ENCODE peak calls at places on chromosomes 3 and 15, in four cellular contexts. One of them, this sample, is unnamed.

GRCh38 chr3:72245183-72245811 is 460.3 kb upstream of the PROK2 start:
- DNase-seq in iPS DF 6.9: no peak
- DNase-seq in WERI-Rb-1: no peak
- DNase-seq in dorsolateral prefrontal cortex: peak
- DNase-seq in this sample: no peak

GRCh38 chr3:10560060-10560861 is 54.9 kb upstream of the ATP2B2 start:
- DNase-seq in iPS DF 6.9: no peak
- DNase-seq in WERI-Rb-1: no peak
- DNase-seq in dorsolateral prefrontal cortex: no peak
- DNase-seq in this sample: no peak

GRCh38 chr3:172187511-172187910 is 148.1 kb downstream of the FNDC3B start:
- DNase-seq in iPS DF 6.9: no peak
- DNase-seq in WERI-Rb-1: no peak
- DNase-seq in dorsolateral prefrontal cortex: no peak
- DNase-seq in this sample: no peak

GRCh38 chr15:26129852-26130251 is 266.7 kb upstream of the ATP10A start:
- DNase-seq in iPS DF 6.9: peak
- DNase-seq in WERI-Rb-1: no peak
- DNase-seq in dorsolateral prefrontal cortex: no peak
- DNase-seq in this sample: no peak

GRCh38 chr3:70264122-70264780 is 48.2 kb downstream of the MDFIC2 start:
- DNase-seq in iPS DF 6.9: no peak
- DNase-seq in WERI-Rb-1: no peak
- DNase-seq in dorsolateral prefrontal cortex: no peak
- DNase-seq in this sample: no peak

GRCh38 chr3:4306860-4307259 is 3.7 kb downstream of the SETMAR start:
- DNase-seq in iPS DF 6.9: no peak
- DNase-seq in WERI-Rb-1: no peak
- DNase-seq in dorsolateral prefrontal cortex: no peak
- DNase-seq in this sample: no peak

GRCh38 chr3:27094721-27095120 is 274.5 kb downstream of the NEK10 start:
- DNase-seq in iPS DF 6.9: no peak
- DNase-seq in WERI-Rb-1: no peak
- DNase-seq in dorsolateral prefrontal cortex: no peak
- DNase-seq in this sample: no peak

GRCh38 chr3:197525706-197526105 is 30.1 kb downstream of the BDH1 start:
- DNase-seq in iPS DF 6.9: no peak
- DNase-seq in WERI-Rb-1: no peak
- DNase-seq in dorsolateral prefrontal cortex: no peak
- DNase-seq in this sample: no peak

GRCh38 chr3:188400494-188401243 is 246.7 kb downstream of the LPP start:
- DNase-seq in iPS DF 6.9: no peak
- DNase-seq in WERI-Rb-1: no peak
- DNase-seq in dorsolateral prefrontal cortex: no peak
- DNase-seq in this sample: no peak

GRCh38 chr3:133892546-133893231 is 3.0 kb downstream of the RAB6B start:
- DNase-seq in iPS DF 6.9: no peak
- DNase-seq in WERI-Rb-1: no peak
- DNase-seq in dorsolateral prefrontal cortex: no peak
- DNase-seq in this sample: no peak

GRCh38 chr15:58588096-58588495 is 156.3 kb downstream of the LIPC start:
- DNase-seq in iPS DF 6.9: no peak
- DNase-seq in WERI-Rb-1: no peak
- DNase-seq in dorsolateral prefrontal cortex: no peak
- DNase-seq in this sample: no peak

GRCh38 chr3:13214847-13215472 is 141.7 kb upstream of the IQSEC1 start:
- DNase-seq in iPS DF 6.9: no peak
- DNase-seq in WERI-Rb-1: no peak
- DNase-seq in dorsolateral prefrontal cortex: no peak
- DNase-seq in this sample: no peak

GRCh38 chr3:142947799-142948575 is 15.5 kb downstream of the PAQR9 start:
- DNase-seq in iPS DF 6.9: no peak
- DNase-seq in WERI-Rb-1: no peak
- DNase-seq in dorsolateral prefrontal cortex: no peak
- DNase-seq in this sample: no peak

GRCh38 chr3:107198522-107199271 is 178.5 kb upstream of the CCDC54 start:
- DNase-seq in iPS DF 6.9: no peak
- DNase-seq in WERI-Rb-1: no peak
- DNase-seq in dorsolateral prefrontal cortex: no peak
- DNase-seq in this sample: no peak

GRCh38 chr3:20061331-20061730 is 21.1 kb downstream of the KAT2B start:
- DNase-seq in iPS DF 6.9: no peak
- DNase-seq in WERI-Rb-1: no peak
- DNase-seq in dorsolateral prefrontal cortex: no peak
- DNase-seq in this sample: no peak

GRCh38 chr3:24773798-24774197 is 279.1 kb upstream of the THRB start:
- DNase-seq in iPS DF 6.9: peak
- DNase-seq in WERI-Rb-1: peak
- DNase-seq in dorsolateral prefrontal cortex: peak
- DNase-seq in this sample: peak

GRCh38 chr3:193828477-193828876 is 235.5 kb downstream of the OPA1 start:
- DNase-seq in iPS DF 6.9: no peak
- DNase-seq in WERI-Rb-1: no peak
- DNase-seq in dorsolateral prefrontal cortex: no peak
- DNase-seq in this sample: no peak

GRCh38 chr15:95845862-95846515 is 484.5 kb upstream of the NR2F2 start:
- DNase-seq in iPS DF 6.9: no peak
- DNase-seq in WERI-Rb-1: no peak
- DNase-seq in dorsolateral prefrontal cortex: no peak
- DNase-seq in this sample: no peak

GRCh38 chr3:192700885-192701284 is 26.5 kb downstream of the FGF12 start:
- DNase-seq in iPS DF 6.9: no peak
- DNase-seq in WERI-Rb-1: no peak
- DNase-seq in dorsolateral prefrontal cortex: no peak
- DNase-seq in this sample: no peak

GRCh38 chr3:123635220-123635619 is 50.4 kb upstream of the HACD2 start:
- DNase-seq in iPS DF 6.9: no peak
- DNase-seq in WERI-Rb-1: no peak
- DNase-seq in dorsolateral prefrontal cortex: no peak
- DNase-seq in this sample: no peak

GRCh38 chr3:50287262-50287661 is 5.0 kb downstream of the IFRD2 start:
- DNase-seq in iPS DF 6.9: no peak
- DNase-seq in WERI-Rb-1: no peak
- DNase-seq in dorsolateral prefrontal cortex: no peak
- DNase-seq in this sample: no peak

GRCh38 chr3:144499346-144499745 is 527.7 kb downstream of the DIPK2A start:
- DNase-seq in iPS DF 6.9: no peak
- DNase-seq in WERI-Rb-1: no peak
- DNase-seq in dorsolateral prefrontal cortex: no peak
- DNase-seq in this sample: no peak

GRCh38 chr15:100254694-100255093 is 87.1 kb downstream of the ADAMTS17 start:
- DNase-seq in iPS DF 6.9: no peak
- DNase-seq in WERI-Rb-1: no peak
- DNase-seq in dorsolateral prefrontal cortex: no peak
- DNase-seq in this sample: no peak

GRCh38 chr15:89472785-89473256 is 23.6 kb downstream of the RHCG start:
- DNase-seq in iPS DF 6.9: peak
- DNase-seq in WERI-Rb-1: peak
- DNase-seq in dorsolateral prefrontal cortex: no peak
- DNase-seq in this sample: peak

GRCh38 chr3:100480111-100480510 is 12.3 kb upstream of the TMEM45A start:
- DNase-seq in iPS DF 6.9: no peak
- DNase-seq in WERI-Rb-1: no peak
- DNase-seq in dorsolateral prefrontal cortex: no peak
- DNase-seq in this sample: no peak

GRCh38 chr3:82773207-82773606 is 1011.8 kb upstream of the GBE1 start:
- DNase-seq in iPS DF 6.9: no peak
- DNase-seq in WERI-Rb-1: no peak
- DNase-seq in dorsolateral prefrontal cortex: no peak
- DNase-seq in this sample: no peak

GRCh38 chr15:74642724-74643367 is 27.2 kb downstream of the CLK3 start:
- DNase-seq in iPS DF 6.9: no peak
- DNase-seq in WERI-Rb-1: no peak
- DNase-seq in dorsolateral prefrontal cortex: no peak
- DNase-seq in this sample: no peak

GRCh38 chr3:180531303-180532278 is 70.4 kb upstream of the TTC14 start:
- DNase-seq in iPS DF 6.9: no peak
- DNase-seq in WERI-Rb-1: no peak
- DNase-seq in dorsolateral prefrontal cortex: no peak
- DNase-seq in this sample: no peak

GRCh38 chr15:42385206-42385979 is 26.1 kb downstream of the CAPN3 start:
- DNase-seq in iPS DF 6.9: no peak
- DNase-seq in WERI-Rb-1: peak
- DNase-seq in dorsolateral prefrontal cortex: no peak
- DNase-seq in this sample: peak

GRCh38 chr3:15387171-15387581 is 40.2 kb downstream of the METTL6 start:
- DNase-seq in iPS DF 6.9: no peak
- DNase-seq in WERI-Rb-1: no peak
- DNase-seq in dorsolateral prefrontal cortex: no peak
- DNase-seq in this sample: no peak

GRCh38 chr3:126745760-126746394 is 41.8 kb downstream of the CHCHD6 start:
- DNase-seq in iPS DF 6.9: no peak
- DNase-seq in WERI-Rb-1: no peak
- DNase-seq in dorsolateral prefrontal cortex: no peak
- DNase-seq in this sample: no peak

GRCh38 chr15:80773122-80773551 is 6.0 kb upstream of the CEMIP start:
- DNase-seq in iPS DF 6.9: no peak
- DNase-seq in WERI-Rb-1: peak
- DNase-seq in dorsolateral prefrontal cortex: no peak
- DNase-seq in this sample: no peak

GRCh38 chr3:192571197-192571791 is 156.0 kb downstream of the FGF12 start:
- DNase-seq in iPS DF 6.9: no peak
- DNase-seq in WERI-Rb-1: no peak
- DNase-seq in dorsolateral prefrontal cortex: peak
- DNase-seq in this sample: peak

GRCh38 chr15:63052961-63053698 is 10.6 kb downstream of the TPM1 start:
- DNase-seq in iPS DF 6.9: no peak
- DNase-seq in WERI-Rb-1: peak
- DNase-seq in dorsolateral prefrontal cortex: no peak
- DNase-seq in this sample: peak

GRCh38 chr15:61404567-61404966 is 175.5 kb upstream of the RORA start:
- DNase-seq in iPS DF 6.9: no peak
- DNase-seq in WERI-Rb-1: no peak
- DNase-seq in dorsolateral prefrontal cortex: no peak
- DNase-seq in this sample: no peak

GRCh38 chr15:94312946-94313345 is 81.6 kb downstream of the MCTP2 start:
- DNase-seq in iPS DF 6.9: no peak
- DNase-seq in WERI-Rb-1: no peak
- DNase-seq in dorsolateral prefrontal cortex: no peak
- DNase-seq in this sample: no peak

GRCh38 chr3:127715541-127715940 is 42.8 kb downstream of the ABTB1 start:
- DNase-seq in iPS DF 6.9: no peak
- DNase-seq in WERI-Rb-1: no peak
- DNase-seq in dorsolateral prefrontal cortex: no peak
- DNase-seq in this sample: no peak

GRCh38 chr15:31367021-31367729 is 40.5 kb downstream of the KLF13 start:
- DNase-seq in iPS DF 6.9: no peak
- DNase-seq in WERI-Rb-1: no peak
- DNase-seq in dorsolateral prefrontal cortex: no peak
- DNase-seq in this sample: no peak
- H3K4me3 ChIP-seq in iPS DF 6.9: no peak
- H3K4me3 ChIP-seq in WERI-Rb-1: no peak
- H3K4me3 ChIP-seq in dorsolateral prefrontal cortex: peak
- H3K4me3 ChIP-seq in this sample: no peak

DNA sequence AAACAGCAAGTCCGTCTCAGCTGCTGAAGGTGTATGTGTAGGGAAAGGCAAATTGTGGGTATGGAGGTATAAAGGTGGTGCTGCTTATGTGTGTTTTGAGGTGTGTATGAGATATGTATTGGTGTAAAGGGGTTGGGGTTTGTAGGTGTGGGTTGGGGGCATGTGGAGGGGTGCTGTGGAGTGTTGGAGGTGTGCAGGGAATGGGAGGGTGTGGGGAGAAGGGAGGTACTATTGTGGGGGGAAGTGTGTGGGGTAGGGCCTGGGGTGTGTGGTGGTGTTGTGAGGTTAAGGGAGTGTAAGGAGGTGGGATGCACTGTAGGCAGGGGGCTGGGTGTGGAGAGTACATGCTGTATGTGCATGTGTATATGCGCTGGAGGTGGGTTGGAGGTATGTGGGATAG is 15.7 kb downstream of the CCDC12 start:
- DNase-seq in iPS DF 6.9: no peak
- DNase-seq in WERI-Rb-1: no peak
- DNase-seq in dorsolateral prefrontal cortex: no peak
- DNase-seq in this sample: no peak
- H3K4me3 ChIP-seq in iPS DF 6.9: no peak
- H3K4me3 ChIP-seq in WERI-Rb-1: no peak
- H3K4me3 ChIP-seq in dorsolateral prefrontal cortex: no peak
- H3K4me3 ChIP-seq in this sample: no peak

DNA sequence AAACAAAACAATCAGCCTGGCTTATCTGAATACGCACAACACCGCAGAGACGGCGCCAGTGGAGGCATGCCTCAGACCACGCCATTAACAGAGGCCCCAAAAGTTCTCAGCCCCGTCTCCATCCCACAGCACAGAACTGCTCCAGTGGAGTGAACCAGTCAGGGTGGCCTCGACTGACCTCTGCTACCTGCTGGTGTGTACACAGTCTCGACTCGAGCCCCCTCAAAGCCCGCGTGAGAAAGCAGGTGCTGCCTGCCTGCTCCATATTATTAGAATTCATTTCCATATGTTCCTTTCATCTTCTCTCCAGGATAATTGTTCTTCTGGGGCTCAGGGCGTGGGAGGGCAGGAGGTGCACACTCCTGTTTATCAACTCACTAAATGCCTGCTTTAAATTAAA is 101.4 kb downstream of the TLE3 start:
- DNase-seq in iPS DF 6.9: no peak
- DNase-seq in WERI-Rb-1: peak
- DNase-seq in dorsolateral prefrontal cortex: no peak
- DNase-seq in this sample: no peak
- H3K4me3 ChIP-seq in iPS DF 6.9: no peak
- H3K4me3 ChIP-seq in WERI-Rb-1: no peak
- H3K4me3 ChIP-seq in dorsolateral prefrontal cortex: no peak
- H3K4me3 ChIP-seq in this sample: no peak

GRCh38 chr3:184196536-184196935 is 10.5 kb downstream of the ABCF3 start:
- DNase-seq in iPS DF 6.9: no peak
- DNase-seq in WERI-Rb-1: no peak
- DNase-seq in dorsolateral prefrontal cortex: no peak
- DNase-seq in this sample: no peak
- H3K4me3 ChIP-seq in iPS DF 6.9: no peak
- H3K4me3 ChIP-seq in WERI-Rb-1: no peak
- H3K4me3 ChIP-seq in dorsolateral prefrontal cortex: no peak
- H3K4me3 ChIP-seq in this sample: no peak

GRCh38 chr15:70703066-70703465 is 60.3 kb downstream of the UACA start:
- DNase-seq in iPS DF 6.9: no peak
- DNase-seq in WERI-Rb-1: no peak
- DNase-seq in dorsolateral prefrontal cortex: no peak
- DNase-seq in this sample: peak
- H3K4me3 ChIP-seq in iPS DF 6.9: no peak
- H3K4me3 ChIP-seq in WERI-Rb-1: no peak
- H3K4me3 ChIP-seq in dorsolateral prefrontal cortex: no peak
- H3K4me3 ChIP-seq in this sample: peak

GRCh38 chr3:29514912-29515311 is 234.0 kb downstream of the RBMS3 start:
- DNase-seq in iPS DF 6.9: no peak
- DNase-seq in WERI-Rb-1: no peak
- DNase-seq in dorsolateral prefrontal cortex: no peak
- DNase-seq in this sample: no peak

GRCh38 chr3:29512620-29513019 is 231.7 kb downstream of the RBMS3 start:
- DNase-seq in iPS DF 6.9: no peak
- DNase-seq in WERI-Rb-1: no peak
- DNase-seq in dorsolateral prefrontal cortex: no peak
- DNase-seq in this sample: peak

GRCh38 chr3:29511701-29512100 is 230.8 kb downstream of the RBMS3 start:
- DNase-seq in iPS DF 6.9: no peak
- DNase-seq in WERI-Rb-1: no peak
- DNase-seq in dorsolateral prefrontal cortex: no peak
- DNase-seq in this sample: no peak

GRCh38 chr3:29514170-29514569 is 233.3 kb downstream of the RBMS3 start:
- DNase-seq in iPS DF 6.9: no peak
- DNase-seq in WERI-Rb-1: no peak
- DNase-seq in dorsolateral prefrontal cortex: no peak
- DNase-seq in this sample: no peak

GRCh38 chr3:29513236-29513635 is 232.4 kb downstream of the RBMS3 start:
- DNase-seq in iPS DF 6.9: no peak
- DNase-seq in WERI-Rb-1: no peak
- DNase-seq in dorsolateral prefrontal cortex: no peak
- DNase-seq in this sample: no peak
- H3K4me3 ChIP-seq in iPS DF 6.9: no peak
- H3K4me3 ChIP-seq in WERI-Rb-1: no peak
- H3K4me3 ChIP-seq in dorsolateral prefrontal cortex: no peak
- H3K4me3 ChIP-seq in this sample: no peak